ENCODE peak calls at places on chromosomes 6 and 20, in seven cellular contexts. Z, A, U, Q, N, B and C are unnamed samples.

GRCh38 chr20:22374066-22374465 is 210.3 kb downstream of the FOXA2 start:
- DNase-seq in Z (no peak), A (no peak), U (no peak), Q (no peak), N (no peak), B (no peak), C (no peak)

GRCh38 chr20:4406627-4407026 is 315.1 kb upstream of the PRND start:
- DNase-seq in Z (no peak), A (no peak), U (peak), Q (peak), N (peak), B (no peak), C (no peak)

GRCh38 chr6:6758915-6759654 is 170.6 kb downstream of the LY86 start:
- DNase-seq in Z (peak), A (peak), U (peak), Q (peak), N (peak), B (peak), C (peak)

GRCh38 chr6:29723666-29724588 is 693 bp downstream of the HLA-F start:
- DNase-seq in Z (peak), A (peak), U (no peak), Q (no peak), N (no peak), B (peak), C (peak)

GRCh38 chr6:106154326-106154725 is 68.2 kb downstream of the PRDM1 start:
- DNase-seq in Z (peak), A (no peak), U (no peak), Q (no peak), N (no peak), B (peak), C (no peak)

GRCh38 chr6:71197267-71197666 is 91.3 kb upstream of the OGFRL1 start:
- DNase-seq in Z (no peak), A (no peak), U (peak), Q (no peak), N (peak), B (no peak), C (no peak)

GRCh38 chr20:44447827-44448419 is 27.8 kb upstream of the TTPAL start:
- DNase-seq in Z (no peak), A (no peak), U (no peak), Q (no peak), N (no peak), B (no peak), C (no peak)

GRCh38 chr20:62860391-62860923 is 1.2 kb downstream of the TCFL5 start:
- DNase-seq in Z (no peak), A (no peak), U (peak), Q (peak), N (peak), B (peak), C (no peak)

GRCh38 chr6:13638626-13639025 is 23.5 kb downstream of the NOL7 start:
- DNase-seq in Z (no peak), A (no peak), U (no peak), Q (no peak), N (no peak), B (no peak), C (no peak)

GRCh38 chr6:54541521-54541920 is 233.3 kb downstream of the TINAG start:
- DNase-seq in Z (no peak), A (no peak), U (peak), Q (no peak), N (peak), B (no peak), C (no peak)

GRCh38 chr6:154937306-154938244 is 57.5 kb upstream of the TIAM2 start:
- DNase-seq in Z (no peak), A (no peak), U (peak), Q (no peak), N (peak), B (peak), C (no peak)
- TF ChIP-seq CTCF in Z (no peak), A (no peak), U (no peak), Q (no peak), N (peak), B (peak), C (no peak)

DNA sequence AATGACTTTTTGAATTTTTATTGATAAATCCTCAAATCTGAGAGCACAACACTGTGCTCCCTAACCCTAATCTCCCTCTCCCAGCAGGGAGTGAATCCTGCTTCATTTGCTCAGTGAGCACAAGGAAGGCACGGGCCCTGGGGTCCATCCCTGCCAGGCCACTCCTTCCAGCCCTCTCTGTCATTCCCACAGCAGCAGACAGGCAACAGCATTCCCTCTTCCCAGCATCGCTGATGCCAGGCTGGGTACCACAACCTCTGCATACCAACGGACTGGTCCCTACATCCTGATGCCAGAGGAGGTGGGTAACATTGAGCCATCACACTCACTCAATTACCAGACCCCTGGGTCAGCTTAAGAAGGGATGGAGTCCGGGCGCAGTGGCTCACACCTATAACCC is 34.2 kb downstream of the MRPL14 start:
- DNase-seq in Z (no peak), A (no peak), U (no peak), Q (no peak), N (no peak), B (no peak), C (no peak)
- TF ChIP-seq CTCF in Z (no peak), A (no peak), U (no peak), Q (no peak), N (no peak), B (no peak), C (no peak)

GRCh38 chr6:135183532-135184440 is 2.7 kb downstream of the MYB start:
- DNase-seq in Z (peak), A (no peak), U (peak), Q (peak), N (peak), B (peak), C (peak)
- TF ChIP-seq CTCF in Z (peak), A (peak), U (peak), Q (peak), N (peak), B (peak), C (peak)

GRCh38 chr6:4849214-4849613 is 73.0 kb downstream of the CDYL start:
- DNase-seq in Z (no peak), A (no peak), U (no peak), Q (no peak), N (no peak), B (no peak), C (no peak)

GRCh38 chr6:4846387-4846786 is 70.2 kb downstream of the CDYL start:
- DNase-seq in Z (no peak), A (no peak), U (no peak), Q (no peak), N (no peak), B (no peak), C (no peak)

GRCh38 chr6:4840169-4840568 is 64.0 kb downstream of the CDYL start:
- DNase-seq in Z (no peak), A (no peak), U (no peak), Q (no peak), N (no peak), B (no peak), C (no peak)

GRCh38 chr6:4848382-4849068 is 72.3 kb downstream of the CDYL start:
- DNase-seq in Z (no peak), A (no peak), U (peak), Q (no peak), N (peak), B (peak), C (peak)

GRCh38 chr6:4844108-4844507 is 67.9 kb downstream of the CDYL start:
- DNase-seq in Z (peak), A (no peak), U (no peak), Q (no peak), N (no peak), B (peak), C (peak)
- TF ChIP-seq CTCF in Z (peak), A (no peak), U (peak), Q (peak), N (no peak), B (peak), C (peak)

GRCh38 chr6:28606424-28607391 is 81.0 kb downstream of the GPX5 start:
- DNase-seq in Z (peak), A (no peak), U (peak), Q (peak), N (peak), B (peak), C (peak)
- TF ChIP-seq CTCF in Z (no peak), A (peak), U (peak), Q (peak), N (peak), B (peak), C (peak)

DNA sequence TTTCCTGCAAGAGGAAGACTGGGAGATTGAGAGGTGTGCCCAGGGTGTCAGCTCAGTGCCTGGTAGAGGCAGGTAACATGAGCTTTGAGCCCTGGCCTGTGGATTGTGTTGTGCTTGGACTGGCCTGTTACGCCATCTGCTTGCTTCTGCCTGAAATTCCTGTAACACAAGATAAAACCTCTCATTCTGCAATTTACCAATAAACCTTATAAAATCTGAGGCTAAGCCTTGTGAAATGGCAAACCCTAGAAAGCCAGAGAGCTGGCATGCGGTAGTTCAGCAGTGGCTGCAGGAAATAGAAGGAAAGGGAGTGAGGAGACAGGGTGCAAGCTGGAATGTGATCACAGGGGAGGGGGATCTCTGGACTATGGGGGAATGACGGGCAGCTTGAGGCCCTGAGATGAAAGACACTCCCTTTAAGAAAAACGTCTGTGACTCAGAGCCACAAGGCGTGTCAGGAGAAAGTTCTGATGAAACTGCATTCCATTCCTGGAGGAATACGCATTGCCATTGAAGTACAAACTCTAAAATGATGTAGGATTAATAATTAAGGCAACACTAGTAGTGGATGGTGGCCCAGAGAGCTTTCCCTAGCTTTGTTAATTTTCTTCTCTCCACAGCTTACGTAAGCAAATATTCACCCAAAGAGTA is 26.3 kb upstream of the TFAP2A start:
- DNase-seq in Z (no peak), A (no peak), U (peak), Q (peak), N (peak), B (peak), C (no peak)
- TF ChIP-seq CTCF in Z (no peak), A (no peak), U (no peak), Q (no peak), N (no peak), B (no peak), C (no peak)

GRCh38 chr20:45798935-45799642 is 7.3 kb downstream of the DNTTIP1 start:
- DNase-seq in Z (peak), A (peak), U (peak), Q (peak), N (peak), B (peak), C (peak)
- TF ChIP-seq CTCF in Z (peak), A (peak), U (peak), Q (peak), N (peak), B (peak), C (peak)

GRCh38 chr20:58868795-58869194 is 16.3 kb downstream of the GNAS start:
- DNase-seq in Z (peak), A (no peak), U (no peak), Q (no peak), N (no peak), B (peak), C (no peak)
- TF ChIP-seq CTCF in Z (no peak), A (peak), U (no peak), Q (no peak), N (no peak), B (peak), C (no peak)

DNA sequence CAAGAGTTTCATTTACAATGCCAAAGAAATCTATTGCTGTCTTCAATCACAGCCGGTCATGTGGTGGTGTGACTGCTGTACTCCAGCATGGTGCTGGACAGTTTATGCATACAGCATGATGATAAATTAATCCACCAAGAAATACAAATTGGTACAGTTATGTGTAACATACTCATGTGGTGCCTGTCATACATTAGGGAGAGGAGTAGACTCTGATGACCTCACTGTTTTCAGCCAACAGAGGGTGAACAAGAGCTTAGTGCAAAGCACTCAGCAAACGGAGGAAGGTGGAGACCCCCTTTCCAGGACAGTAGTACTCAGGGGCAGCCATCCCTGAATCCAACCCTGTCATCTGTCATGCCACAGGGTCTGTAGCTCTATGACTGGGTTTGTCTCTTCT is 178.4 kb upstream of the SYNDIG1 start:
- DNase-seq in Z (no peak), A (no peak), U (no peak), Q (no peak), N (no peak), B (no peak), C (no peak)
- TF ChIP-seq CTCF in Z (no peak), A (no peak), U (no peak), Q (no peak), N (no peak), B (no peak), C (no peak)

GRCh38 chr6:15276036-15276435 is 30.2 kb downstream of the JARID2 start:
- DNase-seq in Z (no peak), A (no peak), U (no peak), Q (no peak), N (no peak), B (no peak), C (no peak)

GRCh38 chr6:15279047-15279661 is 33.3 kb downstream of the JARID2 start:
- DNase-seq in Z (no peak), A (no peak), U (no peak), Q (no peak), N (no peak), B (peak), C (no peak)

GRCh38 chr6:15270402-15270801 is 24.5 kb downstream of the JARID2 start:
- DNase-seq in Z (no peak), A (no peak), U (no peak), Q (no peak), N (no peak), B (no peak), C (no peak)

GRCh38 chr6:15272562-15272961 is 26.7 kb downstream of the JARID2 start:
- DNase-seq in Z (no peak), A (no peak), U (no peak), Q (no peak), N (no peak), B (no peak), C (no peak)

DNA sequence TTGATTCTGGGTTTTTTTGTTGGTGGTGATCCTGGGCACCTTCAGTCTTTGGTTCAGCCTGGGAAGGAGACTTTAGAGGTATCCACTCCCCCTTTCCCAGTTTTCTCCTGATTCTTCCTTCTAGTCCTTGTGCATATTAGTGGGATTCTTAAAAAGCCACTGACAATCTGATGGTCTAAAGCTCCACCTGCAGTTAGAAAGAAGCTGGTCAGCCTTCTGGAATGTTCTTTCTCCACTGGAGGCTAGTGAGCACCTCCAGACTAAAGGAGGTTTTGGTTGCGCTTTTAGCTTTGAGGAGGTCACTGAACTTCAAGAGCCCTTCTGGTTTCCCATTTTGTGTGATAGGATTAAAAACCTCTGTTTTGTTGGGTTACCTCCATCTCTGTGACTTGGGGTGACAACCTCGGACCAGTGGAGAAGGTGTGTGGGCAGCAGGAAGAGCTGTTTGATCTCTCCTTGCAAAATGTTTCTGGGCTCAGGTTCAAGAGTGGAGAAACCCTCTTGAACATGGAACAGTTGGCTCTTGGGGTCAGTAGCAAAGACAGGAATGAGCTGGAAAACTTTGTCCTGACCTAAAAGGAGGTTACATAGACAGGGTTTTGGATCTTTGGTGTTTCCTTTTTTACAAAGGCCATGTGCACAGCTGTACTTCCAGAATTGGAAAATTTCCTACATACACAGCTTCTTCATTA is 29.0 kb downstream of the JARID2 start:
- DNase-seq in Z (no peak), A (no peak), U (peak), Q (peak), N (peak), B (no peak), C (no peak)
- TF ChIP-seq CTCF in Z (no peak), A (no peak), U (peak), Q (peak), N (peak), B (peak), C (no peak)